ENCODE peak calls at places on chromosomes 7 and 10, in nine cellular contexts. One of them, this sample, is unnamed.

GRCh38 chr7:98831641-98832221 is 38.1 kb downstream of the TMEM130 start:
- DNase-seq in WTC11: peak
- DNase-seq in GF-D8: no peak
- DNase-seq in left ventricle myocardium inferior: no peak
- DNase-seq in memory B cell: no peak
- DNase-seq in activated CD8-positive, alpha-beta memory T cell treated with anti-CD3 and anti-CD28 coated beads for 24 hours: peak
- DNase-seq in activated CD4-positive, CD25-positive, alpha-beta regulatory T cell treated with anti-CD3 and anti-CD28 coated beads, Interleukin-2, amount 50 U/mL, for 72 hours: peak
- DNase-seq in effector memory CD4-positive, alpha-beta T cell: no peak
- DNase-seq in progenitor cell of endocrine pancreas: no peak
- DNase-seq in this sample: peak

GRCh38 chr10:35875281-35875680 is 233.2 kb upstream of the FZD8 start:
- DNase-seq in WTC11: peak
- DNase-seq in GF-D8: no peak
- DNase-seq in left ventricle myocardium inferior: no peak
- DNase-seq in memory B cell: no peak
- DNase-seq in activated CD8-positive, alpha-beta memory T cell treated with anti-CD3 and anti-CD28 coated beads for 24 hours: no peak
- DNase-seq in activated CD4-positive, CD25-positive, alpha-beta regulatory T cell treated with anti-CD3 and anti-CD28 coated beads, Interleukin-2, amount 50 U/mL, for 72 hours: no peak
- DNase-seq in effector memory CD4-positive, alpha-beta T cell: no peak
- DNase-seq in progenitor cell of endocrine pancreas: no peak
- DNase-seq in this sample: no peak

GRCh38 chr10:118007773-118008172 is 39.0 kb downstream of the RAB11FIP2 start:
- DNase-seq in WTC11: no peak
- DNase-seq in GF-D8: no peak
- DNase-seq in left ventricle myocardium inferior: no peak
- DNase-seq in memory B cell: no peak
- DNase-seq in activated CD8-positive, alpha-beta memory T cell treated with anti-CD3 and anti-CD28 coated beads for 24 hours: no peak
- DNase-seq in activated CD4-positive, CD25-positive, alpha-beta regulatory T cell treated with anti-CD3 and anti-CD28 coated beads, Interleukin-2, amount 50 U/mL, for 72 hours: no peak
- DNase-seq in effector memory CD4-positive, alpha-beta T cell: no peak
- DNase-seq in progenitor cell of endocrine pancreas: no peak
- DNase-seq in this sample: no peak

GRCh38 chr7:5354460-5355279 is 69.0 kb downstream of the TNRC18 start:
- DNase-seq in WTC11: peak
- DNase-seq in GF-D8: no peak
- DNase-seq in left ventricle myocardium inferior: peak
- DNase-seq in memory B cell: no peak
- DNase-seq in activated CD8-positive, alpha-beta memory T cell treated with anti-CD3 and anti-CD28 coated beads for 24 hours: no peak
- DNase-seq in activated CD4-positive, CD25-positive, alpha-beta regulatory T cell treated with anti-CD3 and anti-CD28 coated beads, Interleukin-2, amount 50 U/mL, for 72 hours: no peak
- DNase-seq in effector memory CD4-positive, alpha-beta T cell: no peak
- DNase-seq in progenitor cell of endocrine pancreas: no peak
- DNase-seq in this sample: no peak

GRCh38 chr7:8236781-8237407 is 25.1 kb downstream of the ICA1 start:
- DNase-seq in WTC11: no peak
- DNase-seq in GF-D8: no peak
- DNase-seq in left ventricle myocardium inferior: no peak
- DNase-seq in memory B cell: no peak
- DNase-seq in activated CD8-positive, alpha-beta memory T cell treated with anti-CD3 and anti-CD28 coated beads for 24 hours: no peak
- DNase-seq in activated CD4-positive, CD25-positive, alpha-beta regulatory T cell treated with anti-CD3 and anti-CD28 coated beads, Interleukin-2, amount 50 U/mL, for 72 hours: no peak
- DNase-seq in effector memory CD4-positive, alpha-beta T cell: no peak
- DNase-seq in progenitor cell of endocrine pancreas: no peak
- DNase-seq in this sample: no peak

GRCh38 chr10:97676770-97677581 is 10.1 kb downstream of the AVPI1 start:
- DNase-seq in WTC11: peak
- DNase-seq in GF-D8: no peak
- DNase-seq in left ventricle myocardium inferior: no peak
- DNase-seq in memory B cell: peak
- DNase-seq in activated CD8-positive, alpha-beta memory T cell treated with anti-CD3 and anti-CD28 coated beads for 24 hours: peak
- DNase-seq in activated CD4-positive, CD25-positive, alpha-beta regulatory T cell treated with anti-CD3 and anti-CD28 coated beads, Interleukin-2, amount 50 U/mL, for 72 hours: peak
- DNase-seq in effector memory CD4-positive, alpha-beta T cell: peak
- DNase-seq in progenitor cell of endocrine pancreas: peak
- DNase-seq in this sample: peak

GRCh38 chr10:22640351-22640750 is 74.0 kb downstream of the PIP4K2A start:
- DNase-seq in WTC11: no peak
- DNase-seq in GF-D8: no peak
- DNase-seq in left ventricle myocardium inferior: no peak
- DNase-seq in memory B cell: no peak
- DNase-seq in activated CD8-positive, alpha-beta memory T cell treated with anti-CD3 and anti-CD28 coated beads for 24 hours: no peak
- DNase-seq in activated CD4-positive, CD25-positive, alpha-beta regulatory T cell treated with anti-CD3 and anti-CD28 coated beads, Interleukin-2, amount 50 U/mL, for 72 hours: no peak
- DNase-seq in effector memory CD4-positive, alpha-beta T cell: no peak
- DNase-seq in progenitor cell of endocrine pancreas: no peak
- DNase-seq in this sample: no peak

GRCh38 chr10:69088471-69088769 is 517 bp downstream of the SRGN start:
- DNase-seq in WTC11: no peak
- DNase-seq in GF-D8: no peak
- DNase-seq in left ventricle myocardium inferior: no peak
- DNase-seq in memory B cell: no peak
- DNase-seq in activated CD8-positive, alpha-beta memory T cell treated with anti-CD3 and anti-CD28 coated beads for 24 hours: no peak
- DNase-seq in activated CD4-positive, CD25-positive, alpha-beta regulatory T cell treated with anti-CD3 and anti-CD28 coated beads, Interleukin-2, amount 50 U/mL, for 72 hours: no peak
- DNase-seq in effector memory CD4-positive, alpha-beta T cell: no peak
- DNase-seq in progenitor cell of endocrine pancreas: no peak
- DNase-seq in this sample: peak

GRCh38 chr7:151729521-151729921 is 147.4 kb downstream of the PRKAG2 start:
- DNase-seq in WTC11: no peak
- DNase-seq in GF-D8: no peak
- DNase-seq in left ventricle myocardium inferior: no peak
- DNase-seq in memory B cell: no peak
- DNase-seq in activated CD8-positive, alpha-beta memory T cell treated with anti-CD3 and anti-CD28 coated beads for 24 hours: no peak
- DNase-seq in activated CD4-positive, CD25-positive, alpha-beta regulatory T cell treated with anti-CD3 and anti-CD28 coated beads, Interleukin-2, amount 50 U/mL, for 72 hours: no peak
- DNase-seq in effector memory CD4-positive, alpha-beta T cell: no peak
- DNase-seq in progenitor cell of endocrine pancreas: no peak
- DNase-seq in this sample: no peak

GRCh38 chr10:34769941-34770340 is 45.2 kb downstream of the PARD3 start:
- DNase-seq in WTC11: no peak
- DNase-seq in GF-D8: no peak
- DNase-seq in left ventricle myocardium inferior: no peak
- DNase-seq in memory B cell: no peak
- DNase-seq in activated CD8-positive, alpha-beta memory T cell treated with anti-CD3 and anti-CD28 coated beads for 24 hours: no peak
- DNase-seq in activated CD4-positive, CD25-positive, alpha-beta regulatory T cell treated with anti-CD3 and anti-CD28 coated beads, Interleukin-2, amount 50 U/mL, for 72 hours: no peak
- DNase-seq in effector memory CD4-positive, alpha-beta T cell: no peak
- DNase-seq in progenitor cell of endocrine pancreas: no peak
- DNase-seq in this sample: no peak

GRCh38 chr10:10778959-10779358 is 238.7 kb upstream of the CELF2 start:
- DNase-seq in WTC11: no peak
- DNase-seq in GF-D8: no peak
- DNase-seq in left ventricle myocardium inferior: no peak
- DNase-seq in memory B cell: no peak
- DNase-seq in activated CD8-positive, alpha-beta memory T cell treated with anti-CD3 and anti-CD28 coated beads for 24 hours: no peak
- DNase-seq in activated CD4-positive, CD25-positive, alpha-beta regulatory T cell treated with anti-CD3 and anti-CD28 coated beads, Interleukin-2, amount 50 U/mL, for 72 hours: no peak
- DNase-seq in effector memory CD4-positive, alpha-beta T cell: no peak
- DNase-seq in progenitor cell of endocrine pancreas: no peak
- DNase-seq in this sample: no peak

GRCh38 chr10:133471300-133472109 is 17.8 kb downstream of the SCART1 start:
- DNase-seq in WTC11: no peak
- DNase-seq in GF-D8: no peak
- DNase-seq in left ventricle myocardium inferior: no peak
- DNase-seq in memory B cell: no peak
- DNase-seq in activated CD8-positive, alpha-beta memory T cell treated with anti-CD3 and anti-CD28 coated beads for 24 hours: no peak
- DNase-seq in activated CD4-positive, CD25-positive, alpha-beta regulatory T cell treated with anti-CD3 and anti-CD28 coated beads, Interleukin-2, amount 50 U/mL, for 72 hours: no peak
- DNase-seq in effector memory CD4-positive, alpha-beta T cell: no peak
- DNase-seq in progenitor cell of endocrine pancreas: no peak
- DNase-seq in this sample: no peak

GRCh38 chr7:157037635-157038034 is 27.2 kb upstream of the MNX1 start:
- DNase-seq in WTC11: no peak
- DNase-seq in GF-D8: no peak
- DNase-seq in left ventricle myocardium inferior: no peak
- DNase-seq in memory B cell: no peak
- DNase-seq in activated CD8-positive, alpha-beta memory T cell treated with anti-CD3 and anti-CD28 coated beads for 24 hours: no peak
- DNase-seq in activated CD4-positive, CD25-positive, alpha-beta regulatory T cell treated with anti-CD3 and anti-CD28 coated beads, Interleukin-2, amount 50 U/mL, for 72 hours: no peak
- DNase-seq in effector memory CD4-positive, alpha-beta T cell: no peak
- DNase-seq in progenitor cell of endocrine pancreas: no peak
- DNase-seq in this sample: no peak

GRCh38 chr10:131846224-131847101 is 54.3 kb upstream of the PPP2R2D start:
- DNase-seq in WTC11: no peak
- DNase-seq in GF-D8: no peak
- DNase-seq in left ventricle myocardium inferior: no peak
- DNase-seq in memory B cell: no peak
- DNase-seq in activated CD8-positive, alpha-beta memory T cell treated with anti-CD3 and anti-CD28 coated beads for 24 hours: no peak
- DNase-seq in activated CD4-positive, CD25-positive, alpha-beta regulatory T cell treated with anti-CD3 and anti-CD28 coated beads, Interleukin-2, amount 50 U/mL, for 72 hours: no peak
- DNase-seq in effector memory CD4-positive, alpha-beta T cell: no peak
- DNase-seq in progenitor cell of endocrine pancreas: peak
- DNase-seq in this sample: no peak

GRCh38 chr10:133135116-133135465 is 24.9 kb upstream of the KNDC1 start:
- DNase-seq in WTC11: no peak
- DNase-seq in GF-D8: no peak
- DNase-seq in left ventricle myocardium inferior: no peak
- DNase-seq in memory B cell: no peak
- DNase-seq in activated CD8-positive, alpha-beta memory T cell treated with anti-CD3 and anti-CD28 coated beads for 24 hours: no peak
- DNase-seq in activated CD4-positive, CD25-positive, alpha-beta regulatory T cell treated with anti-CD3 and anti-CD28 coated beads, Interleukin-2, amount 50 U/mL, for 72 hours: no peak
- DNase-seq in effector memory CD4-positive, alpha-beta T cell: no peak
- DNase-seq in progenitor cell of endocrine pancreas: no peak
- DNase-seq in this sample: no peak

GRCh38 chr7:23712368-23713284 is 2.6 kb downstream of the STK31 start:
- DNase-seq in WTC11: no peak
- DNase-seq in GF-D8: no peak
- DNase-seq in left ventricle myocardium inferior: no peak
- DNase-seq in memory B cell: no peak
- DNase-seq in activated CD8-positive, alpha-beta memory T cell treated with anti-CD3 and anti-CD28 coated beads for 24 hours: no peak
- DNase-seq in activated CD4-positive, CD25-positive, alpha-beta regulatory T cell treated with anti-CD3 and anti-CD28 coated beads, Interleukin-2, amount 50 U/mL, for 72 hours: no peak
- DNase-seq in effector memory CD4-positive, alpha-beta T cell: no peak
- DNase-seq in progenitor cell of endocrine pancreas: no peak
- DNase-seq in this sample: no peak

GRCh38 chr7:51789494-51789893 is 472.9 kb upstream of the COBL start:
- DNase-seq in WTC11: no peak
- DNase-seq in GF-D8: no peak
- DNase-seq in left ventricle myocardium inferior: no peak
- DNase-seq in memory B cell: no peak
- DNase-seq in activated CD8-positive, alpha-beta memory T cell treated with anti-CD3 and anti-CD28 coated beads for 24 hours: no peak
- DNase-seq in activated CD4-positive, CD25-positive, alpha-beta regulatory T cell treated with anti-CD3 and anti-CD28 coated beads, Interleukin-2, amount 50 U/mL, for 72 hours: no peak
- DNase-seq in effector memory CD4-positive, alpha-beta T cell: no peak
- DNase-seq in progenitor cell of endocrine pancreas: no peak
- DNase-seq in this sample: no peak

GRCh38 chr10:120005408-120006280 is 113.1 kb downstream of the SEC23IP start:
- DNase-seq in WTC11: no peak
- DNase-seq in GF-D8: no peak
- DNase-seq in left ventricle myocardium inferior: no peak
- DNase-seq in memory B cell: no peak
- DNase-seq in activated CD8-positive, alpha-beta memory T cell treated with anti-CD3 and anti-CD28 coated beads for 24 hours: no peak
- DNase-seq in activated CD4-positive, CD25-positive, alpha-beta regulatory T cell treated with anti-CD3 and anti-CD28 coated beads, Interleukin-2, amount 50 U/mL, for 72 hours: no peak
- DNase-seq in effector memory CD4-positive, alpha-beta T cell: no peak
- DNase-seq in progenitor cell of endocrine pancreas: no peak
- DNase-seq in this sample: no peak

GRCh38 chr10:75399461-75400162 is 2.0 kb downstream of the ZNF503 start:
- DNase-seq in WTC11: peak
- DNase-seq in GF-D8: no peak
- DNase-seq in left ventricle myocardium inferior: peak
- DNase-seq in memory B cell: peak
- DNase-seq in activated CD8-positive, alpha-beta memory T cell treated with anti-CD3 and anti-CD28 coated beads for 24 hours: peak
- DNase-seq in activated CD4-positive, CD25-positive, alpha-beta regulatory T cell treated with anti-CD3 and anti-CD28 coated beads, Interleukin-2, amount 50 U/mL, for 72 hours: no peak
- DNase-seq in effector memory CD4-positive, alpha-beta T cell: no peak
- DNase-seq in progenitor cell of endocrine pancreas: peak
- DNase-seq in this sample: peak

GRCh38 chr10:93406367-93407145 is 75.6 kb downstream of the MYOF start:
- DNase-seq in WTC11: no peak
- DNase-seq in GF-D8: no peak
- DNase-seq in left ventricle myocardium inferior: no peak
- DNase-seq in memory B cell: no peak
- DNase-seq in activated CD8-positive, alpha-beta memory T cell treated with anti-CD3 and anti-CD28 coated beads for 24 hours: no peak
- DNase-seq in activated CD4-positive, CD25-positive, alpha-beta regulatory T cell treated with anti-CD3 and anti-CD28 coated beads, Interleukin-2, amount 50 U/mL, for 72 hours: no peak
- DNase-seq in effector memory CD4-positive, alpha-beta T cell: no peak
- DNase-seq in progenitor cell of endocrine pancreas: no peak
- DNase-seq in this sample: no peak

GRCh38 chr7:16993543-16993942 is 111.8 kb upstream of the AGR3 start:
- DNase-seq in WTC11: no peak
- DNase-seq in GF-D8: no peak
- DNase-seq in left ventricle myocardium inferior: no peak
- DNase-seq in memory B cell: no peak
- DNase-seq in activated CD8-positive, alpha-beta memory T cell treated with anti-CD3 and anti-CD28 coated beads for 24 hours: no peak
- DNase-seq in activated CD4-positive, CD25-positive, alpha-beta regulatory T cell treated with anti-CD3 and anti-CD28 coated beads, Interleukin-2, amount 50 U/mL, for 72 hours: no peak
- DNase-seq in effector memory CD4-positive, alpha-beta T cell: no peak
- DNase-seq in progenitor cell of endocrine pancreas: no peak
- DNase-seq in this sample: no peak

GRCh38 chr7:121138262-121138933 is 149.9 kb downstream of the CPED1 start:
- DNase-seq in WTC11: no peak
- DNase-seq in GF-D8: no peak
- DNase-seq in left ventricle myocardium inferior: no peak
- DNase-seq in memory B cell: peak
- DNase-seq in activated CD8-positive, alpha-beta memory T cell treated with anti-CD3 and anti-CD28 coated beads for 24 hours: no peak
- DNase-seq in activated CD4-positive, CD25-positive, alpha-beta regulatory T cell treated with anti-CD3 and anti-CD28 coated beads, Interleukin-2, amount 50 U/mL, for 72 hours: no peak
- DNase-seq in effector memory CD4-positive, alpha-beta T cell: no peak
- DNase-seq in progenitor cell of endocrine pancreas: no peak
- DNase-seq in this sample: no peak

GRCh38 chr7:43072530-43072929 is 39.9 kb upstream of the HECW1 start:
- DNase-seq in WTC11: no peak
- DNase-seq in GF-D8: no peak
- DNase-seq in left ventricle myocardium inferior: no peak
- DNase-seq in memory B cell: no peak
- DNase-seq in activated CD8-positive, alpha-beta memory T cell treated with anti-CD3 and anti-CD28 coated beads for 24 hours: no peak
- DNase-seq in activated CD4-positive, CD25-positive, alpha-beta regulatory T cell treated with anti-CD3 and anti-CD28 coated beads, Interleukin-2, amount 50 U/mL, for 72 hours: no peak
- DNase-seq in effector memory CD4-positive, alpha-beta T cell: no peak
- DNase-seq in progenitor cell of endocrine pancreas: no peak
- DNase-seq in this sample: no peak

GRCh38 chr10:99785646-99786045 is 3.2 kb downstream of the ABCC2 start:
- DNase-seq in WTC11: no peak
- DNase-seq in GF-D8: no peak
- DNase-seq in left ventricle myocardium inferior: no peak
- DNase-seq in memory B cell: no peak
- DNase-seq in activated CD8-positive, alpha-beta memory T cell treated with anti-CD3 and anti-CD28 coated beads for 24 hours: no peak
- DNase-seq in activated CD4-positive, CD25-positive, alpha-beta regulatory T cell treated with anti-CD3 and anti-CD28 coated beads, Interleukin-2, amount 50 U/mL, for 72 hours: no peak
- DNase-seq in effector memory CD4-positive, alpha-beta T cell: no peak
- DNase-seq in progenitor cell of endocrine pancreas: no peak
- DNase-seq in this sample: no peak

GRCh38 chr7:157004839-157005455 is 5.5 kb downstream of the MNX1 start:
- DNase-seq in WTC11: no peak
- DNase-seq in GF-D8: no peak
- DNase-seq in left ventricle myocardium inferior: no peak
- DNase-seq in memory B cell: no peak
- DNase-seq in activated CD8-positive, alpha-beta memory T cell treated with anti-CD3 and anti-CD28 coated beads for 24 hours: peak
- DNase-seq in activated CD4-positive, CD25-positive, alpha-beta regulatory T cell treated with anti-CD3 and anti-CD28 coated beads, Interleukin-2, amount 50 U/mL, for 72 hours: no peak
- DNase-seq in effector memory CD4-positive, alpha-beta T cell: no peak
- DNase-seq in progenitor cell of endocrine pancreas: no peak
- DNase-seq in this sample: no peak